ENCODE peak calls at places on chromosomes 2 and 18, in four cellular contexts. X is HepG2, I is endothelial cell of umbilical vein, P is GM12878. U is an unnamed sample.

GRCh38 chr18:68679531-68679930 is 35.4 kb downstream of the TMX3 start:
- DNase-seq in I (no peak), P (no peak), X (no peak), U (no peak)

GRCh38 chr2:189657867-189658266 is 3.4 kb upstream of the ASNSD1 start:
- DNase-seq in P (peak), X (no peak), I (no peak), U (no peak)

GRCh38 chr18:7878265-7879173 is 311.4 kb downstream of the PTPRM start:
- DNase-seq in I (peak), P (no peak), X (peak), U (no peak)

GRCh38 chr2:111898703-111899514 is 502 bp downstream of the MERTK start:
- DNase-seq in P (no peak), X (no peak), I (peak), U (no peak)

GRCh38 chr18:24014062-24014985 is at the start of gene TTC39C:
- DNase-seq in P (no peak), I (peak), X (no peak), U (peak)

GRCh38 chr2:161090401-161090800 is 69.8 kb upstream of the TANK start:
- DNase-seq in X (no peak), I (peak), P (no peak), U (no peak)

GRCh38 chr2:222912117-222912516 is 51.3 kb downstream of the ACSL3 start:
- DNase-seq in I (no peak), P (peak), X (no peak), U (no peak)

GRCh38 chr2:205848601-205849000 is 166.3 kb downstream of the NRP2 start:
- DNase-seq in P (no peak), X (no peak), I (no peak), U (no peak)

DNA sequence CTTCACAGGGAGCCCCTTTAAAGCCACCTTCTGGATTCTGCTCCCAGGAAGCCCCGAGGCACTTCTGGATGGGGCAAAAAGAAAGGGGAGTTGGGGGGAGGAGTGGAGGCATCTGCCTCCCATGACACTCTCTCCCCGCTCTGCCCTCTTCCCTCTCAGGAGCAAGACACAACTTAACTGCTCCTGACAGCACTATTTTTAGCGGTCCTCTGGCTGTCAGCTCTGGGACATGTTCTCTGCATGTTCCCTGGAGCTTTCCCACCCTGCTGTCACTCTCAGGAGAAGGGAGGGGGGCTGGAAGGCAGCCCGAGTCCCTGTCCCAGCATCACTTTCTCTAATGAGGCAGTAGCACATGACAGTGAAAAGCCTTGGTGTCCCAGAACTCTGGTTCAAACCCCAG is 32.3 kb downstream of the PLB1 start:
- DNase-seq in X (no peak), P (no peak), I (no peak), U (no peak)
- TF ChIP-seq POLR2AphosphoS5 in X (no peak), P (no peak), I (no peak), U (no peak)

GRCh38 chr2:215414674-215415073 is 21.2 kb downstream of the FN1 start:
- DNase-seq in P (no peak), X (no peak), I (no peak), U (no peak)
- TF ChIP-seq MYC in P (no peak), X (no peak), I (no peak), U (no peak)

DNA sequence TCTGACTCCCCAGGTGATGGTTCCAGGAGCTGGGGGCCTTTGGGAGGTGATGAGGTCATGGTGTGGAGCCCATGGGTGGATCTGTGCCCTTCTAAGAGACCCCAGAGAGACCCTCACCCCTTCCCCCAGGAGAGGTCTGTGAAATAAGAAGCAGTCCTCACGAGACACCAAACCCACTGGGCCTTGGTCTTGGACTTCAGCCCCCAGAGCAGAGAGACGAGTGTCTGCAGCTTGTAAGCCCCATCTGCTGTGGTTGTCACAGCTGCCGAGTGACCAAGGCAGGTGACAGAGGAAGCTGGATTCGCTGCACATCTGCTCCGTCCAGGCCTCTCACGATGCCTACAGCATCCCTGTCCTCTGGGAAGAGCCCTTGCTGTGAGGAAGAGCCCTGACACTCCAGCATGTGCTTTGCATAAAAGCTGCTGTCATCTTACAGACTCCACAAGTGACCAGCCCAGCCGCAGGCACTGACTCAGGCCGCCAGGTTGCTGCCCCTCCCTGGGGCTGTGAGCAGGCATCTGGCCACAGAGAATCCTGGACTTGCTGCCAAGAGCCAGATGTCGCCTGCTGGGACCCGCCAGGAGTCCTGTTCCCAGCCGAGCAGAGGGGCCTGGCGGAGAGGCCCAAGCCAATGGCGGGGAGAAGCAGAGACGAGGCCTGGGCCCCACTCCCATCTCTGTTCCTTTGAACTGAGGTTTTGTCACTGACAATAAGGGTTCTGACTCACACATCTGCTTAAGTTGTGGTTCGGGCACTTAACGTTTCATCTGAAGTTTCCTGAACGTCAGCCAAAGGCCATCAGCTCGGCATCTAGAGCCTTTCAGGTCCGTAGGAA is 150.7 kb downstream of the PXDN start:
- DNase-seq in P (no peak), I (no peak), X (no peak), U (no peak)
- TF ChIP-seq POLR2AphosphoS5 in P (no peak), I (no peak), X (no peak), U (no peak)

DNA sequence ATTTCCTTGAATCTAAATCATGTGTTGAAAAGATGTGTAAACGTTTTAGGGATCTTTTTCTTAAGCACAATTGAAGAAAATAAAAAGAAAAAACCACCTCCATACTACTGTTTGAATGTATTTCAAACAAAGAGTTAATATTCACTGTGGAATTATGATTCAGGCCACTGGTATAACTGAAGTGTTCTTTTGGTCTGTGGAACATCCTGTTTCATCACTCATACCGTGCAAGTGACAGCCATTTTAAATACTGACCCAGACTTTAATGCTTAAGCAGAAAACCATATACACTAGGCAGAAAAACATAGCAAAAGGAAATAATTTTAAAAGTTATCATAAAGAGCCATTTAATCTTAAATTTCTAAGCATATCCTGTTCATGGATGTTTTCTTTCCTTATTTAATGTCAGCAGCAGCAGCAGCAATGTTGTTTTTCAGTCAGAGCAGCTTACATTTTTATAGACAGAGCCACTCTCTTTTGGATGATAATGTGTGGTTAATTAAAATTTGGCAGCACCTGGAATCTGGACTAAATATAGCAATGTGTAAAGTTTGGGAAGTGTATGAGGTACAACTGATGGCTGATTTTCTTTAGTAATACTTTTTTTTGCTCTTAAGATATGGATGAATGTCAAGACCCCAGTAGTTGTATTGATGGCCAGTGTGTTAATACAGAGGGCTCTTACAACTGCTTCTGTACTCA is 112.7 kb upstream of the RASGRP3 start:
- DNase-seq in I (peak), P (no peak), X (no peak), U (no peak)
- TF ChIP-seq MYC in I (no peak), P (no peak), X (no peak), U (no peak)

GRCh38 chr18:25998461-25998860 is 92.0 kb downstream of the SS18 start:
- DNase-seq in X (no peak), I (no peak), P (no peak), U (no peak)

GRCh38 chr18:25990473-25990872 is 99.9 kb downstream of the SS18 start:
- DNase-seq in I (no peak), P (no peak), X (no peak), U (peak)

DNA sequence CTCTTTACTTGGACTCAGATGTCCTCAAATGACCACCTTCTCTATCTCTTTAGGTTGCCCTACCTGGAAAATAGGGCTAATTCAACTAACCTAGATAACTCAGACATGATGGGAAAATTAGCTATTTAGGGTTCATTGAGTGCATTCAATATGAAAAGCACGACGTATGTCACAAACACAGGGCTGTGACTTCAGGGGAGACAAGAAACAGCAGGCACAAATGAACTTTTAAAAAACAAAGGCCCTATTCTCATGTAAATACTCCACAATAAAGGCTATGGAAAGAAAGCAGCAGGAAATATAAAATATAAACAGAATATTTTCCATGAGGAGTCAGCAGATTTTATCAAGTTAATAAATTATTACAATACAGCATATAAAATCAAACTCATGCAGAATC is 97.8 kb downstream of the SS18 start:
- DNase-seq in X (no peak), P (no peak), I (no peak), U (no peak)
- TF ChIP-seq POLR2AphosphoS5 in X (no peak), P (no peak), I (no peak), U (no peak)

U was measured in K562.